ENCODE peak calls at places on chromosomes 16 and 17, in nine cellular contexts. One of them, this sample, is unnamed.

GRCh38 chr16:31452631-31453106 is 6.6 kb upstream of the ARMC5 start:
- DNase-seq in psoas muscle: peak
- DNase-seq in RWPE1: peak
- DNase-seq in mucosa of descending colon: peak
- DNase-seq in HT1080: peak
- DNase-seq in AG10803: peak
- DNase-seq in amygdala: no peak
- DNase-seq in hepatocyte: no peak
- DNase-seq in activated CD8-positive, alpha-beta memory T cell treated with anti-CD3 and anti-CD28 coated beads for 48 hours: no peak
- DNase-seq in this sample: peak

GRCh38 chr17:41810659-41811548 is 845 bp downstream of the P3H4 start:
- DNase-seq in AG10803: no peak
- DNase-seq in amygdala: no peak
- DNase-seq in psoas muscle: no peak
- DNase-seq in RWPE1: no peak
- DNase-seq in HT1080: no peak
- DNase-seq in activated CD8-positive, alpha-beta memory T cell treated with anti-CD3 and anti-CD28 coated beads for 48 hours: no peak
- DNase-seq in hepatocyte: peak
- DNase-seq in mucosa of descending colon: peak
- DNase-seq in this sample: no peak

GRCh38 chr17:59425085-59425901 is 93.8 kb downstream of the YPEL2 start:
- DNase-seq in RWPE1: no peak
- DNase-seq in HT1080: no peak
- DNase-seq in psoas muscle: peak
- DNase-seq in activated CD8-positive, alpha-beta memory T cell treated with anti-CD3 and anti-CD28 coated beads for 48 hours: no peak
- DNase-seq in AG10803: peak
- DNase-seq in mucosa of descending colon: no peak
- DNase-seq in amygdala: no peak
- DNase-seq in hepatocyte: peak
- DNase-seq in this sample: no peak

GRCh38 chr16:11762431-11762830 is 19.8 kb upstream of the TXNDC11 start:
- DNase-seq in hepatocyte: no peak
- DNase-seq in amygdala: no peak
- DNase-seq in HT1080: no peak
- DNase-seq in AG10803: no peak
- DNase-seq in RWPE1: no peak
- DNase-seq in activated CD8-positive, alpha-beta memory T cell treated with anti-CD3 and anti-CD28 coated beads for 48 hours: no peak
- DNase-seq in mucosa of descending colon: no peak
- DNase-seq in psoas muscle: no peak
- DNase-seq in this sample: no peak

GRCh38 chr17:59111539-59111938 is 4.9 kb upstream of the TRIM37 start:
- DNase-seq in amygdala: no peak
- DNase-seq in HT1080: no peak
- DNase-seq in activated CD8-positive, alpha-beta memory T cell treated with anti-CD3 and anti-CD28 coated beads for 48 hours: no peak
- DNase-seq in mucosa of descending colon: no peak
- DNase-seq in AG10803: no peak
- DNase-seq in hepatocyte: no peak
- DNase-seq in psoas muscle: no peak
- DNase-seq in RWPE1: no peak
- DNase-seq in this sample: no peak

GRCh38 chr17:31089461-31089860 is 5.3 kb upstream of the NF1 start:
- DNase-seq in HT1080: no peak
- DNase-seq in mucosa of descending colon: no peak
- DNase-seq in hepatocyte: no peak
- DNase-seq in AG10803: no peak
- DNase-seq in amygdala: no peak
- DNase-seq in RWPE1: no peak
- DNase-seq in psoas muscle: no peak
- DNase-seq in activated CD8-positive, alpha-beta memory T cell treated with anti-CD3 and anti-CD28 coated beads for 48 hours: no peak
- DNase-seq in this sample: no peak

GRCh38 chr17:28661635-28662526 is at the start of the genes SDF2 and SUPT6H:
- DNase-seq in hepatocyte: peak
- DNase-seq in activated CD8-positive, alpha-beta memory T cell treated with anti-CD3 and anti-CD28 coated beads for 48 hours: peak
- DNase-seq in RWPE1: peak
- DNase-seq in HT1080: peak
- DNase-seq in AG10803: peak
- DNase-seq in amygdala: peak
- DNase-seq in mucosa of descending colon: peak
- DNase-seq in psoas muscle: peak
- DNase-seq in this sample: peak

GRCh38 chr16:4339455-4339854 is 11.7 kb downstream of the PAM16 start:
- DNase-seq in HT1080: no peak
- DNase-seq in amygdala: no peak
- DNase-seq in psoas muscle: no peak
- DNase-seq in mucosa of descending colon: no peak
- DNase-seq in RWPE1: no peak
- DNase-seq in hepatocyte: no peak
- DNase-seq in activated CD8-positive, alpha-beta memory T cell treated with anti-CD3 and anti-CD28 coated beads for 48 hours: no peak
- DNase-seq in AG10803: no peak
- DNase-seq in this sample: no peak

GRCh38 chr16:24396350-24397271 is 140.5 kb downstream of the CACNG3 start:
- DNase-seq in mucosa of descending colon: no peak
- DNase-seq in RWPE1: no peak
- DNase-seq in activated CD8-positive, alpha-beta memory T cell treated with anti-CD3 and anti-CD28 coated beads for 48 hours: no peak
- DNase-seq in psoas muscle: no peak
- DNase-seq in amygdala: no peak
- DNase-seq in hepatocyte: no peak
- DNase-seq in AG10803: no peak
- DNase-seq in HT1080: no peak
- DNase-seq in this sample: no peak

GRCh38 chr16:2532494-2533141 is 1.4 kb upstream of the CEMP1 start:
- DNase-seq in activated CD8-positive, alpha-beta memory T cell treated with anti-CD3 and anti-CD28 coated beads for 48 hours: no peak
- DNase-seq in RWPE1: peak
- DNase-seq in HT1080: no peak
- DNase-seq in amygdala: no peak
- DNase-seq in hepatocyte: peak
- DNase-seq in AG10803: peak
- DNase-seq in mucosa of descending colon: peak
- DNase-seq in psoas muscle: peak
- DNase-seq in this sample: no peak

GRCh38 chr17:74542166-74542565 is 3.7 kb downstream of the CD300C start:
- DNase-seq in RWPE1: no peak
- DNase-seq in amygdala: no peak
- DNase-seq in activated CD8-positive, alpha-beta memory T cell treated with anti-CD3 and anti-CD28 coated beads for 48 hours: no peak
- DNase-seq in hepatocyte: no peak
- DNase-seq in AG10803: no peak
- DNase-seq in psoas muscle: no peak
- DNase-seq in HT1080: no peak
- DNase-seq in mucosa of descending colon: no peak
- DNase-seq in this sample: no peak

GRCh38 chr17:30226878-30227277 is 8.6 kb downstream of the SLC6A4 start:
- DNase-seq in RWPE1: no peak
- DNase-seq in HT1080: no peak
- DNase-seq in hepatocyte: peak
- DNase-seq in AG10803: no peak
- DNase-seq in mucosa of descending colon: no peak
- DNase-seq in amygdala: no peak
- DNase-seq in activated CD8-positive, alpha-beta memory T cell treated with anti-CD3 and anti-CD28 coated beads for 48 hours: no peak
- DNase-seq in psoas muscle: no peak
- DNase-seq in this sample: peak

GRCh38 chr16:3861808-3862451 is 18.6 kb downstream of the CREBBP start:
- DNase-seq in activated CD8-positive, alpha-beta memory T cell treated with anti-CD3 and anti-CD28 coated beads for 48 hours: no peak
- DNase-seq in amygdala: no peak
- DNase-seq in HT1080: peak
- DNase-seq in AG10803: no peak
- DNase-seq in RWPE1: peak
- DNase-seq in mucosa of descending colon: no peak
- DNase-seq in psoas muscle: no peak
- DNase-seq in hepatocyte: no peak
- DNase-seq in this sample: no peak

This sample was measured in COLO829.